ENCODE peak calls at places on chromosomes 1 and 21, in four cellular contexts. K is GM10248, W is sigmoid colon, C is endothelial cell. O is an unnamed sample.
A peak's percentile ranks its signal among the peaks of the same experiment; 100 is the strongest.

GRCh38 chr1:167510244-167510643 is 8.1 kb downstream of the CD247 start:
- DNase-seq in K (no peak), W (no peak), C (no peak), O (no peak)

GRCh38 chr1:175493321-175493998 is 249.9 kb downstream of the TNR start:
- DNase-seq in K (no peak), W (no peak), C (no peak), O (no peak)

GRCh38 chr1:226548281-226549093 is at the start of gene STUM:
- DNase-seq in K (peak; percentile 52), W (peak; percentile 71), C (peak; percentile 45), O (no peak)

GRCh38 chr1:236421850-236422516 is 27.9 kb downstream of the EDARADD start:
- DNase-seq in K (no peak), W (no peak), C (no peak), O (peak; percentile 22)

GRCh38 chr1:248811514-248812490 is 13.9 kb downstream of the SH3BP5L start:
- DNase-seq in K (no peak), W (no peak), C (no peak), O (no peak)

GRCh38 chr1:92333668-92334067 is 34.8 kb downstream of the RPAP2 start:
- DNase-seq in K (no peak), W (no peak), C (no peak), O (no peak)

GRCh38 chr1:192477630-192478029 is 97.9 kb upstream of the RGS1 start:
- DNase-seq in K (peak; percentile 31), W (no peak), C (no peak), O (peak; percentile 49)

GRCh38 chr1:40153073-40153770 is 8.0 kb upstream of the RLF start:
- DNase-seq in K (peak; percentile 35), W (no peak), C (peak; percentile 29), O (peak; percentile 83)

GRCh38 chr1:32122141-32122540 is 14.3 kb downstream of the KPNA6 start:
- DNase-seq in K (peak; percentile 38), W (no peak), C (no peak), O (no peak)

GRCh38 chr1:212002536-212002935 is 32.8 kb downstream of the INTS7 start:
- DNase-seq in K (no peak), W (no peak), C (no peak), O (no peak)

GRCh38 chr1:226656201-226656600 is 82.9 kb downstream of the ITPKB start:
- DNase-seq in K (no peak), W (no peak), C (no peak), O (no peak)

GRCh38 chr21:34243562-34243961 is 120.2 kb upstream of the KCNE2 start:
- DNase-seq in K (no peak), W (no peak), C (peak; percentile 11), O (peak; percentile 53)
- TF ChIP-seq CTCF in K (peak; percentile 34), W (no peak), C (no peak), O (peak; percentile 39)

GRCh38 chr1:17509320-17509719 is 30.2 kb upstream of the ARHGEF10L start:
- DNase-seq in K (no peak), W (no peak), C (peak; percentile 24), O (no peak)

GRCh38 chr1:17503146-17503545 is 36.4 kb upstream of the ARHGEF10L start:
- DNase-seq in K (no peak), W (no peak), C (no peak), O (no peak)

GRCh38 chr1:17511188-17511587 is 28.3 kb upstream of the ARHGEF10L start:
- DNase-seq in K (no peak), W (no peak), C (no peak), O (no peak)

GRCh38 chr1:17510138-17510537 is 29.4 kb upstream of the ARHGEF10L start:
- DNase-seq in K (no peak), W (no peak), C (no peak), O (no peak)

GRCh38 chr1:17507916-17508315 is 31.6 kb upstream of the ARHGEF10L start:
- DNase-seq in K (no peak), W (no peak), C (peak; percentile 29), O (no peak)
- TF ChIP-seq CTCF in K (no peak), W (no peak), C (peak; percentile 39), O (no peak)

GRCh38 chr1:26203642-26204318 is 13.4 kb downstream of the CATSPER4 start:
- DNase-seq in K (no peak), W (no peak), C (no peak), O (no peak)
- TF ChIP-seq CTCF in K (no peak), W (no peak), C (no peak), O (no peak)

DNA sequence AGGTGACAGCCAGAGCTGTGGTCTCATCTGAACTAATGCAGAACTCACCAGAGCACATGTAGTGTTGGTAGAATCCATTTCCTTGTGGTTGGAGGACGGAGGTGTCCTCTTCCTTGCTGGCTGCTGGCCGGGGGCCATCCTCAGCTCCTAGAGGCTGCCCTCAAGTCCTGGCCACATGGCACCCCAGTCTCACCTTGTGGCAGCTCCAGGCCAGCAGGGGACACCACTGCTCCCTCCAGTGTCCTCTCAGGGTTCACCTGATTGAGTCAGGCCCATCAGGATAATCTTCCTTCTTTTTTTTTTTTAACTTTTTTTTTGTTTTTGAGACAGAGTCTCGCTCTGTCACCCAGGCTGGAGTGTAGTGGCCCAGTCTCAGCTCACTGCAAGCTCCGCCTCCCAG is 2.9 kb downstream of the KCNE1 start:
- DNase-seq in K (peak; percentile 43), W (no peak), C (no peak), O (peak; percentile 27)
- TF ChIP-seq CTCF in K (peak; percentile 58), W (no peak), C (no peak), O (peak; percentile 45)

DNA sequence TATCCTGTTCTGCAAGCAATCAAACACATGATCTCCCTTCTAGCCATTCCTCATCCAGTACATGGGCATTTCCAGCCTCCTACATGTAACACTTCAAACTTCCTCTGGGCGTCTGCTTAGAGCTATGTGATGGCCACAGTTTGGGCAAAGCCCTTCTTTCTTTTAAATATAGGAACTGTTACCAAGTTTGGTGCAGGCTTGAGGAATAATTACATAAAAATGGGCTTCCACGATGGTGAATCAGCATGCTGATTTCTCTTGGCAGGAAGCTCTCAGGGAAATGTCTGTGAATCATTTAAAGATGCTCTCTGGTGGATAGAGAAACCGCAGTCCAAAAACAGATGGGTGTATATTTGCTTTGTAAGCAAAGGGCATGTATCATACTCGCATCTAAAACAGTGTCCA is 176.9 kb upstream of the FMN2 start:
- DNase-seq in K (no peak), W (no peak), C (no peak), O (no peak)
- TF ChIP-seq CTCF in K (no peak), W (no peak), C (no peak), O (no peak)

O was measured in GM12865.